ENCODE peak calls at places on chromosomes 7 and 10, in six cellular contexts. C is AG09319, Z is D721Med, I is GM23338, G is cardiac fibroblast, S is heart left ventricle. L is an unnamed sample.

GRCh38 chr7:108222236-108222892 is 92.2 kb upstream of the LAMB4 start:
- DNase-seq in Z (no peak), C (no peak), I (peak; percentile 57), G (peak; percentile 77), S (no peak), L (no peak)

GRCh38 chr10:44343836-44344235 is 41.1 kb downstream of the CXCL12 start:
- DNase-seq in C (no peak), S (no peak), I (peak; percentile 39), G (no peak), Z (no peak), L (no peak)

GRCh38 chr10:88216976-88217375 is 353.6 kb downstream of the PTEN start:
- DNase-seq in S (no peak), Z (no peak), I (no peak), G (no peak), C (no peak), L (no peak)

GRCh38 chr7:78368781-78369180 is 570.2 kb downstream of the PHTF2 start:
- DNase-seq in Z (no peak), C (no peak), G (no peak), I (no peak), S (no peak), L (no peak)

GRCh38 chr7:98294798-98295382 is 13.4 kb downstream of the BRI3 start:
- DNase-seq in S (no peak), G (peak; percentile 53), Z (peak; percentile 73), C (no peak), I (peak; percentile 91), L (peak; percentile 83)

GRCh38 chr7:94578615-94579014 is 69.0 kb downstream of the CASD1 start:
- DNase-seq in G (no peak), S (no peak), C (no peak), Z (no peak), I (no peak), L (no peak)

GRCh38 chr7:51069411-51070083 is 247.1 kb downstream of the COBL start:
- DNase-seq in S (no peak), G (peak; percentile 9), Z (no peak), C (no peak), I (no peak), L (no peak)

GRCh38 chr10:90857635-90858488 is at the start of gene HTR7:
- DNase-seq in C (no peak), S (peak; percentile 53), Z (peak; percentile 38), G (peak; percentile 59), I (peak; percentile 76), L (peak; percentile 80)

GRCh38 chr7:3272691-3273141 is 28.3 kb upstream of the SDK1 start:
- DNase-seq in G (peak; percentile 63), S (no peak), I (no peak), C (peak; percentile 36), Z (no peak), L (no peak)

GRCh38 chr7:90661290-90662151 is 65.4 kb downstream of the CDK14 start:
- DNase-seq in Z (no peak), S (no peak), C (no peak), I (peak; percentile 50), G (peak; percentile 64), L (no peak)

GRCh38 chr7:31079126-31079918 is 27.2 kb downstream of the ADCYAP1R1 start:
- DNase-seq in I (no peak), C (no peak), G (no peak), Z (no peak), S (no peak), L (no peak)

GRCh38 chr7:143013897-143014296 is 13.0 kb downstream of the OR9A2 start:
- DNase-seq in C (peak; percentile 55), Z (no peak), S (no peak), G (peak; percentile 82), I (no peak), L (no peak)

GRCh38 chr10:97508342-97508741 is 9.6 kb downstream of the UBTD1 start:
- DNase-seq in S (no peak), I (no peak), Z (no peak), G (peak; percentile 66), C (no peak), L (no peak)

GRCh38 chr7:153447021-153447420 is 605.2 kb upstream of the DPP6 start:
- DNase-seq in C (no peak), I (no peak), S (no peak), Z (no peak), G (no peak), L (no peak)

GRCh38 chr10:22742678-22743077 is 28.3 kb upstream of the PIP4K2A start:
- DNase-seq in I (no peak), C (no peak), S (no peak), G (no peak), Z (no peak), L (no peak)

DNA sequence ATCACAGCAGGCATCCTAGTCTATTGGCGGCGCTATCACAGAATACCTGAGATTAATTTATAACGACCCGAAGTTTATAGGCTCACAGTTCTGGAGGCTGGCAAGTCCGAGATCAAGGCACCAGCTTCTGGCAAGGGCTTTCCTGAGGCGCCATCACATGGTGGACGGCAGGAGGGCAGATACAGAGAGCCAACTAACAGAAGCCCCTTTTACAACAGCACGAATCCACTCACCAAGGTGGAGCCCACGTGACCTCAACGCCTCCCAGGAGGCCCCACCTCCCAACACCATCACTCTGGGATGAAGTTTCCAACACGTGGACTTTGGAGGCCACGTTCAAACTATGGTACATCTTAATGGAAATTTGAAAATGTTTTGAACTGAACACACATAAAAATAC is 255.3 kb downstream of the ELFN1 start:
- DNase-seq in Z (no peak), I (peak; percentile 56), C (no peak), S (no peak), G (no peak), L (no peak)
- TF ChIP-seq CTCF in Z (peak; percentile 36), I (peak; percentile 56), C (no peak), S (no peak), G (no peak), L (no peak)

GRCh38 chr7:37732880-37733279 is 49.3 kb downstream of the GPR141 start:
- DNase-seq in S (no peak), Z (no peak), I (no peak), G (no peak), C (no peak), L (no peak)

GRCh38 chr7:37728747-37729146 is 45.2 kb downstream of the GPR141 start:
- DNase-seq in I (no peak), Z (no peak), G (no peak), C (no peak), S (no peak), L (no peak)

GRCh38 chr7:37730489-37730888 is 46.9 kb downstream of the GPR141 start:
- DNase-seq in S (no peak), C (no peak), Z (no peak), I (no peak), G (no peak), L (no peak)

GRCh38 chr7:37729160-37729559 is 45.6 kb downstream of the GPR141 start:
- DNase-seq in S (no peak), Z (no peak), G (no peak), I (no peak), C (no peak), L (no peak)

GRCh38 chr7:37732253-37732652 is 48.7 kb downstream of the GPR141 start:
- DNase-seq in I (peak; percentile 80), G (peak; percentile 3), S (peak; percentile 19), C (no peak), Z (no peak), L (peak; percentile 66)
- TF ChIP-seq CTCF in I (peak; percentile 93), G (no peak), S (peak; percentile 27), C (no peak), Z (peak; percentile 65), L (peak; percentile 85)

GRCh38 chr7:131945948-131946525 is 389.6 kb upstream of the PODXL start:
- DNase-seq in C (no peak), S (no peak), I (peak; percentile 9), G (no peak), Z (no peak), L (no peak)
- TF ChIP-seq CTCF in C (no peak), S (no peak), I (no peak), G (no peak), Z (no peak), L (no peak)

GRCh38 chr10:115422624-115423023 is 329.5 kb downstream of the ATRNL1 start:
- DNase-seq in I (no peak), G (no peak), Z (no peak), S (no peak), C (no peak), L (no peak)

DNA sequence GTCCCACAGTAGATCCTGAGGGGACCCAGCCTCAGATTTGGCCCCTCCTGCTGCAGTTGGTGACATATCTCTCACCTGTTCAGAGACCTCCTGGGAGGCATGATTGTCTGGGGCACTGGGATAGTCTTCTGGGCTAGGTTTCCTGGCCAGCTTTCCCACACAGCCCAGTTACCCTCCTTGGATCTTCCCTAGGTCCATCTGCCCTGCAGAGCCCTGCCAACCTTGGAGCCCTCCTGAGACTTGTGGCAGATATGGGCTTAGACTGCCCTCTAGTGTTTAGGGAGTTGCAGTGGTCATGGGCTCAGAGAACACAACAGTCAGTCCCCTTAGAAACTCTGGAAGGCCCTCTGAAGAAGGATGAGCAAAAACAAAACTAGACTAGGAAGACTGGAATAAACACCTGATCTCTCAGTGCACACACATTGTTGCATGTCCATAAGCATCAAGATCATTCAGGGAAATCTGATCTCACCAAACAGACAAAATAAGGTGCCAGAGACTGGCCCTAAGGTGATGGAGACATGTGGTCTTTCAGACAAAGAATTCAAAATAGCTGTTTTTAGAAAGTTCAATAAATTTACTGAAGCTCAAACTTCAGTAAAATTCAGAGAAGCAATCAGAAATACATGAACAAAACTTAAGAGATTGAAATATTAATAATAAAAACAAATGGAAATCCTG is 324.6 kb downstream of the ATRNL1 start:
- DNase-seq in I (peak; percentile 89), Z (no peak), C (no peak), G (peak; percentile 58), S (no peak), L (peak; percentile 65)
- TF ChIP-seq CTCF in I (peak; percentile 96), Z (peak; percentile 71), C (peak; percentile 58), G (peak; percentile 36), S (no peak), L (peak; percentile 58)

DNA sequence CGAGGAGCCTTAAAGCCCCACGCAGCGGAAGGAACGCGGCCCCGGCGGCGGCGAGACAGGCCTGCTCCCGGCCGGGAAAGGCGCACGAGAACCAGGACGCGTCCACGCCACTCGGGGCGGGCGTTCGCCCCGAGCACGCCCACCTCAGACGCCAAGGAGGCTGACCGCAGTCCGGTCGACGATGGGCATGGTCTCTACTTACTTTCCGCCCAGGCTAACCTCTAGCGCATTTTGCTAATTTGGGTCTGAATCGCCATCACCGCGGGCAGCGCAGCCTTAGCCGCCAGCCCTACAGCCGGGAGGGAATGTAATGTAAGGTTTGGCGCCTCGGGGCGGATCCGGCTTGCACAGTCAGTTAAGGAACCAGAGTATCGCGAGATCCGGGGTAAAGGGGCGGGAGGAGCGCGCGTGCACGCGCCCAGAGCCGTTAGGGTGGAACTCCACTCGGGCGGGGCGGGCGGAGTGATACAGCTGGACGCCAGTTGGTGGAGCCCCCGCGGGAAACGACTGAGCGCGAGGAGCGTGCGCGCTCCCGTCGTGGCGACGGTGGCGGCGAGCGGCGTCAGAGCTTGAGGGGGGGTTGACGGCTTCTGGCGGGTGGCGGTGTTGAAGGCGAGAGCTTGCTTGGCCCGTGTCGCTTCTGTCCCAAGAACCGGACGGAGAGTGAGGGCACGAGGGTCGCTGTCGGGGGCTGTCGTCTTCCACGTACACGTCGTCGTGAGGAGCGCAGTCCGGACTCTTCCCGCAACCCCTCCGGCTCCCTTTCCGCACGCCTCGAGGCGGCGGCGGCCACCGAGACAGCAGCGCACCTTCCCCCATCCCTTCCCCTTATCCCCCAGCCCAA is at the start of gene LUC7L2:
- DNase-seq in C (peak; percentile 97), I (peak; percentile 100), Z (peak; percentile 65), G (peak; percentile 99), S (peak; percentile 100), L (peak; percentile 99)
- TF ChIP-seq CTCF in C (no peak), I (no peak), Z (peak; percentile 3), G (no peak), S (no peak), L (no peak)

GRCh38 chr7:99624487-99624886 is 7.7 kb downstream of the ZSCAN25 start:
- DNase-seq in I (no peak), Z (no peak), G (no peak), S (no peak), C (no peak), L (no peak)
- TF ChIP-seq CTCF in I (peak; percentile 3), Z (no peak), G (no peak), S (no peak), C (no peak), L (no peak)

GRCh38 chr7:106052681-106053080 is 59.4 kb downstream of the SYPL1 start:
- DNase-seq in C (no peak), I (no peak), S (no peak), G (no peak), Z (no peak), L (no peak)
- TF ChIP-seq CTCF in C (no peak), I (no peak), S (no peak), G (no peak), Z (no peak), L (no peak)